ENCODE peak calls at places on chromosomes 4 and X, in seven cellular contexts. One of them, this sample, is unnamed. For H3K27me3, the result is how much of the 10 kb centered on the place peaks cover.

GRCh38 chr4:4880492-4880891 is 21.0 kb downstream of the MSX1 start:
- DNase-seq in body of pancreas: no peak
- DNase-seq in fibroblast of lung: no peak
- DNase-seq in tibial artery: no peak
- DNase-seq in heart right ventricle: no peak
- DNase-seq in thoracic aorta: no peak
- DNase-seq in GM23338: no peak
- DNase-seq in this sample: no peak

GRCh38 chrX:104343408-104344129 is 88.8 kb upstream of the ESX1 start:
- DNase-seq in body of pancreas: peak
- DNase-seq in fibroblast of lung: peak
- DNase-seq in tibial artery: peak
- DNase-seq in heart right ventricle: no peak
- DNase-seq in thoracic aorta: no peak
- DNase-seq in GM23338: peak
- DNase-seq in this sample: peak

GRCh38 chrX:129347291-129347690 is 176.0 kb downstream of the SMARCA1 start:
- DNase-seq in body of pancreas: no peak
- DNase-seq in fibroblast of lung: no peak
- DNase-seq in tibial artery: no peak
- DNase-seq in heart right ventricle: no peak
- DNase-seq in thoracic aorta: no peak
- DNase-seq in GM23338: peak
- DNase-seq in this sample: no peak

GRCh38 chrX:53476371-53476770 is 42.2 kb upstream of the HSD17B10 start:
- DNase-seq in body of pancreas: no peak
- DNase-seq in fibroblast of lung: peak
- DNase-seq in tibial artery: no peak
- DNase-seq in heart right ventricle: no peak
- DNase-seq in thoracic aorta: no peak
- DNase-seq in GM23338: no peak
- DNase-seq in this sample: peak

GRCh38 chr4:38800366-38800765 is 4.2 kb downstream of the TLR1 start:
- DNase-seq in body of pancreas: no peak
- DNase-seq in fibroblast of lung: no peak
- DNase-seq in tibial artery: no peak
- DNase-seq in heart right ventricle: no peak
- DNase-seq in thoracic aorta: no peak
- DNase-seq in GM23338: no peak
- DNase-seq in this sample: no peak

GRCh38 chr4:40121515-40121914 is 64.9 kb downstream of the N4BP2 start:
- DNase-seq in body of pancreas: no peak
- DNase-seq in fibroblast of lung: peak
- DNase-seq in tibial artery: no peak
- DNase-seq in heart right ventricle: no peak
- DNase-seq in thoracic aorta: no peak
- DNase-seq in GM23338: no peak
- DNase-seq in this sample: peak

GRCh38 chr4:108336076-108336475 is 167.3 kb upstream of the LEF1 start:
- DNase-seq in body of pancreas: no peak
- DNase-seq in fibroblast of lung: peak
- DNase-seq in tibial artery: no peak
- DNase-seq in heart right ventricle: no peak
- DNase-seq in thoracic aorta: no peak
- DNase-seq in GM23338: no peak
- DNase-seq in this sample: peak

GRCh38 chr4:83082777-83083176 is 31.8 kb downstream of the PLAC8 start:
- DNase-seq in body of pancreas: no peak
- DNase-seq in fibroblast of lung: peak
- DNase-seq in tibial artery: no peak
- DNase-seq in heart right ventricle: no peak
- DNase-seq in thoracic aorta: no peak
- DNase-seq in GM23338: no peak
- DNase-seq in this sample: peak

GRCh38 chr4:186760576-186760975 is 36.9 kb upstream of the FAT1 start:
- DNase-seq in body of pancreas: no peak
- DNase-seq in fibroblast of lung: peak
- DNase-seq in tibial artery: no peak
- DNase-seq in heart right ventricle: no peak
- DNase-seq in thoracic aorta: no peak
- DNase-seq in GM23338: no peak
- DNase-seq in this sample: peak

GRCh38 chrX:26032141-26032917 is 105.8 kb upstream of the MAGEB18 start:
- DNase-seq in body of pancreas: no peak
- DNase-seq in fibroblast of lung: peak
- DNase-seq in tibial artery: no peak
- DNase-seq in heart right ventricle: no peak
- DNase-seq in thoracic aorta: no peak
- DNase-seq in GM23338: no peak
- DNase-seq in this sample: no peak

GRCh38 chr4:153465145-153465544 is 1.0 kb upstream of the TMEM131L start:
- DNase-seq in body of pancreas: no peak
- DNase-seq in fibroblast of lung: no peak
- DNase-seq in tibial artery: no peak
- DNase-seq in heart right ventricle: no peak
- DNase-seq in thoracic aorta: no peak
- DNase-seq in GM23338: no peak
- DNase-seq in this sample: no peak

GRCh38 chr4:4443821-4444220 is 56.9 kb downstream of the NSG1 start:
- DNase-seq in body of pancreas: no peak
- DNase-seq in fibroblast of lung: peak
- DNase-seq in tibial artery: no peak
- DNase-seq in heart right ventricle: no peak
- DNase-seq in thoracic aorta: no peak
- DNase-seq in GM23338: peak
- DNase-seq in this sample: no peak

GRCh38 chrX:1659664-1660461 is 45.0 kb downstream of the ASMT start:
- DNase-seq in body of pancreas: no peak
- DNase-seq in fibroblast of lung: no peak
- DNase-seq in tibial artery: no peak
- DNase-seq in heart right ventricle: no peak
- DNase-seq in thoracic aorta: no peak
- DNase-seq in GM23338: no peak
- DNase-seq in this sample: no peak

GRCh38 chrX:145821291-145821897 is 3.8 kb downstream of the SLITRK2 start:
- DNase-seq in body of pancreas: no peak
- DNase-seq in fibroblast of lung: no peak
- DNase-seq in tibial artery: no peak
- DNase-seq in heart right ventricle: no peak
- DNase-seq in thoracic aorta: no peak
- DNase-seq in GM23338: peak
- DNase-seq in this sample: no peak

GRCh38 chr4:125728568-125728967 is 413.8 kb downstream of the FAT4 start:
- DNase-seq in body of pancreas: no peak
- DNase-seq in fibroblast of lung: peak
- DNase-seq in tibial artery: no peak
- DNase-seq in heart right ventricle: no peak
- DNase-seq in thoracic aorta: no peak
- DNase-seq in GM23338: peak
- DNase-seq in this sample: peak

GRCh38 chrX:22686138-22686541 is 313.6 kb upstream of the DDX53 start:
- DNase-seq in body of pancreas: peak
- DNase-seq in fibroblast of lung: peak
- DNase-seq in tibial artery: peak
- DNase-seq in heart right ventricle: peak
- DNase-seq in thoracic aorta: peak
- DNase-seq in GM23338: no peak
- DNase-seq in this sample: no peak

GRCh38 chrX:38262715-38263620 is 42.3 kb upstream of the SRPX start:
- DNase-seq in body of pancreas: no peak
- DNase-seq in fibroblast of lung: peak
- DNase-seq in tibial artery: no peak
- DNase-seq in heart right ventricle: no peak
- DNase-seq in thoracic aorta: no peak
- DNase-seq in GM23338: no peak
- DNase-seq in this sample: no peak

GRCh38 chr4:133483600-133484246 is 334.6 kb downstream of the PCDH10 start:
- DNase-seq in body of pancreas: no peak
- DNase-seq in fibroblast of lung: peak
- DNase-seq in tibial artery: no peak
- DNase-seq in heart right ventricle: no peak
- DNase-seq in thoracic aorta: no peak
- DNase-seq in GM23338: peak
- DNase-seq in this sample: peak

GRCh38 chr4:140186651-140187315 is 32.8 kb upstream of the MAML3 start:
- DNase-seq in body of pancreas: peak
- DNase-seq in fibroblast of lung: peak
- DNase-seq in tibial artery: no peak
- DNase-seq in heart right ventricle: no peak
- DNase-seq in thoracic aorta: no peak
- DNase-seq in GM23338: no peak
- DNase-seq in this sample: peak

GRCh38 chrX:56026816-56027215 is 205.3 kb upstream of the KLF8 start:
- DNase-seq in body of pancreas: no peak
- DNase-seq in fibroblast of lung: no peak
- DNase-seq in tibial artery: no peak
- DNase-seq in heart right ventricle: no peak
- DNase-seq in thoracic aorta: no peak
- DNase-seq in GM23338: no peak
- DNase-seq in this sample: no peak

GRCh38 chr4:89303989-89304388 is 3.6 kb downstream of the GPRIN3 start:
- DNase-seq in body of pancreas: no peak
- DNase-seq in fibroblast of lung: no peak
- DNase-seq in tibial artery: no peak
- DNase-seq in heart right ventricle: no peak
- DNase-seq in thoracic aorta: no peak
- DNase-seq in GM23338: no peak
- DNase-seq in this sample: no peak

GRCh38 chr4:94577136-94577535 is 125.4 kb downstream of the PDLIM5 start:
- DNase-seq in body of pancreas: peak
- DNase-seq in fibroblast of lung: peak
- DNase-seq in tibial artery: peak
- DNase-seq in heart right ventricle: no peak
- DNase-seq in thoracic aorta: peak
- DNase-seq in GM23338: peak
- DNase-seq in this sample: no peak

GRCh38 chrX:77749695-77750094 is 36.3 kb downstream of the ATRX start:
- DNase-seq in body of pancreas: no peak
- DNase-seq in fibroblast of lung: peak
- DNase-seq in tibial artery: no peak
- DNase-seq in heart right ventricle: no peak
- DNase-seq in thoracic aorta: no peak
- DNase-seq in GM23338: no peak
- DNase-seq in this sample: peak

GRCh38 chr4:137267024-137267423 is 265.3 kb downstream of the PCDH18 start:
- DNase-seq in body of pancreas: no peak
- DNase-seq in fibroblast of lung: peak
- DNase-seq in tibial artery: no peak
- DNase-seq in heart right ventricle: no peak
- DNase-seq in thoracic aorta: no peak
- DNase-seq in GM23338: no peak
- DNase-seq in this sample: peak

GRCh38 chrX:45807572-45808425 is 607.1 kb upstream of the DIPK2B start:
- DNase-seq in body of pancreas: no peak
- DNase-seq in fibroblast of lung: peak
- DNase-seq in tibial artery: no peak
- DNase-seq in heart right ventricle: no peak
- DNase-seq in thoracic aorta: no peak
- DNase-seq in GM23338: peak
- DNase-seq in this sample: peak

GRCh38 chr4:53617101-53617680 is 25.9 kb upstream of the LNX1 start:
- DNase-seq in body of pancreas: no peak
- DNase-seq in fibroblast of lung: no peak
- DNase-seq in tibial artery: no peak
- DNase-seq in heart right ventricle: no peak
- DNase-seq in thoracic aorta: no peak
- DNase-seq in GM23338: no peak
- DNase-seq in this sample: no peak

GRCh38 chr4:87758278-87758677 is 41.1 kb upstream of the IBSP start:
- DNase-seq in body of pancreas: no peak
- DNase-seq in fibroblast of lung: no peak
- DNase-seq in tibial artery: no peak
- DNase-seq in heart right ventricle: no peak
- DNase-seq in thoracic aorta: no peak
- DNase-seq in GM23338: no peak
- DNase-seq in this sample: no peak

GRCh38 chrX:120251471-120252011 is 929 bp downstream of the ZBTB33 start:
- DNase-seq in body of pancreas: peak
- DNase-seq in fibroblast of lung: peak
- DNase-seq in tibial artery: no peak
- DNase-seq in heart right ventricle: peak
- DNase-seq in thoracic aorta: no peak
- DNase-seq in GM23338: peak
- DNase-seq in this sample: no peak
- TF ChIP-seq CTCF in body of pancreas: no peak
- TF ChIP-seq CTCF in fibroblast of lung: no peak
- TF ChIP-seq CTCF in tibial artery: no peak
- TF ChIP-seq CTCF in heart right ventricle: no peak
- TF ChIP-seq CTCF in thoracic aorta: no peak
- TF ChIP-seq CTCF in GM23338: no peak
- TF ChIP-seq CTCF in this sample: no peak

GRCh38 chrX:143701460-143701859 is 19.1 kb downstream of the SPANXN2 start:
- DNase-seq in body of pancreas: no peak
- DNase-seq in fibroblast of lung: no peak
- DNase-seq in tibial artery: no peak
- DNase-seq in heart right ventricle: no peak
- DNase-seq in thoracic aorta: no peak
- DNase-seq in GM23338: no peak
- DNase-seq in this sample: no peak
- H3K27me3 ChIP-seq in body of pancreas: under half
- H3K27me3 ChIP-seq in fibroblast of lung: under half
- H3K27me3 ChIP-seq in tibial artery: under half
- H3K27me3 ChIP-seq in heart right ventricle: under half
- H3K27me3 ChIP-seq in thoracic aorta: under half
- H3K27me3 ChIP-seq in GM23338: under half
- H3K27me3 ChIP-seq in this sample: under half

DNA sequence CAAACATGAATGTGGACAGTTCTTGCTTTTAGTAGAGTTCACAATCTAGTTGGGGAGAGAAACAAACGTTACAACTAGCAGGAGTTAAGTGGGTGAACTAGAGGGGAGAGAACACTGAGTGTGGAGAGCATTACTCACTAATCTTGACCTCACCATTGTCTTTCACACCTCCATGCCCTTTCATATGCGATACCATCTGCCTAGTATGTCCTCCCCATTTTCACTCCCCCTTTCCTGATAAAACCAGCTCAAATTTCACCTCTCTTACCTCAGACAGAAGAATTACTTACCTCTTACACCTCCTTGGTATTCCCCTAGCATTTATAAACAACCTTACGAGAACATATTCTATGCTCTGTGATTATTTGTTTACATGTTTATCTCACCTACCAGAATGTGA is 53.6 kb downstream of the LAS1L start:
- DNase-seq in body of pancreas: no peak
- DNase-seq in fibroblast of lung: no peak
- DNase-seq in tibial artery: no peak
- DNase-seq in heart right ventricle: no peak
- DNase-seq in thoracic aorta: no peak
- DNase-seq in GM23338: peak
- DNase-seq in this sample: no peak
- H3K4me3 ChIP-seq in body of pancreas: no peak
- H3K4me3 ChIP-seq in fibroblast of lung: no peak
- H3K4me3 ChIP-seq in tibial artery: no peak
- H3K4me3 ChIP-seq in heart right ventricle: no peak
- H3K4me3 ChIP-seq in thoracic aorta: no peak
- H3K4me3 ChIP-seq in GM23338: no peak
- H3K4me3 ChIP-seq in this sample: no peak

DNA sequence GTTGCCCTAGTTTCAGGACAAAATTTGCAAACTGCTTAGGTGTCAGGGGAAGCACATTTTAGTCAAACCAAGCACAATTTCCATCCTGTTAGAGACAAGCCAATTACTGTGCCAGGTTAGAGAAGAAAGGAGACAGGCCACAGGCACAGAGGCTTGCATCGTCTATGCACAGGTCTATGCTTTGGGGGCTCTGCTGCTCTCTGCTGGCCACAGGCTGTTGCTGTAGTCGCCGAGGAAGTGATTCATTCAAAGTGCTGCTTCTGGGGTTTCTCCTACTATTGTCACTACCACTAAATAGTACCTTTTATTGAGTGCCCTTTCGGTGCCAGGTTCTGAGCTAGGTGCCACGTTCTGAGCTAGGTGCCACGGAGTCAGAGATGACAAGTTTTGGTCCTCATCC is 45.5 kb downstream of the VGLL1 start:
- DNase-seq in body of pancreas: peak
- DNase-seq in fibroblast of lung: peak
- DNase-seq in tibial artery: peak
- DNase-seq in heart right ventricle: peak
- DNase-seq in thoracic aorta: no peak
- DNase-seq in GM23338: peak
- DNase-seq in this sample: peak
- TF ChIP-seq CTCF in body of pancreas: peak
- TF ChIP-seq CTCF in fibroblast of lung: peak
- TF ChIP-seq CTCF in tibial artery: peak
- TF ChIP-seq CTCF in heart right ventricle: peak
- TF ChIP-seq CTCF in thoracic aorta: peak
- TF ChIP-seq CTCF in GM23338: peak
- TF ChIP-seq CTCF in this sample: peak

This sample was measured in bronchial epithelial cell.